ENCODE peak calls at places on chromosomes 7 and 10, in eight cellular contexts. H, T, X, G, F, U, Y and A are unnamed samples.

GRCh38 chr7:137633133-137633532 is 213.6 kb downstream of the DGKI start:
- DNase-seq in H (no peak), T (no peak), X (no peak), G (no peak), F (no peak), U (no peak), Y (no peak), A (no peak)

GRCh38 chr7:50651227-50651989 is 86.2 kb upstream of the DDC start:
- DNase-seq in H (no peak), T (no peak), X (no peak), G (no peak), F (no peak), U (no peak), Y (no peak), A (no peak)

GRCh38 chr10:24415455-24416169 is 206.7 kb downstream of the KIAA1217 start:
- DNase-seq in H (peak), T (no peak), X (no peak), G (no peak), F (no peak), U (no peak), Y (no peak), A (peak)

GRCh38 chr10:123669901-123670300 is 3.7 kb downstream of the GPR26 start:
- DNase-seq in H (no peak), T (no peak), X (no peak), G (no peak), F (no peak), U (no peak), Y (no peak), A (no peak)

GRCh38 chr10:75208177-75208576 is 2.4 kb upstream of the VDAC2 start:
- DNase-seq in H (no peak), T (no peak), X (no peak), G (no peak), F (no peak), U (no peak), Y (no peak), A (no peak)

GRCh38 chr10:123649672-123650071 is 16.5 kb upstream of the GPR26 start:
- DNase-seq in H (no peak), T (no peak), X (no peak), G (no peak), F (no peak), U (no peak), Y (no peak), A (no peak)

GRCh38 chr10:50360077-50360476 is 108.8 kb upstream of the ASAH2 start:
- DNase-seq in H (no peak), T (no peak), X (no peak), G (no peak), F (no peak), U (no peak), Y (no peak), A (no peak)

GRCh38 chr10:122170802-122171201 is 100.3 kb upstream of the BTBD16 start:
- DNase-seq in H (no peak), T (no peak), X (no peak), G (no peak), F (no peak), U (no peak), Y (no peak), A (peak)

GRCh38 chr7:103996639-103997038 is 7.2 kb upstream of the RELN start:
- DNase-seq in H (no peak), T (no peak), X (no peak), G (no peak), F (no peak), U (no peak), Y (no peak), A (no peak)

GRCh38 chr10:76881477-76882220 is 756.0 kb downstream of the KCNMA1 start:
- DNase-seq in H (no peak), T (no peak), X (no peak), G (no peak), F (no peak), U (no peak), Y (no peak), A (no peak)

GRCh38 chr10:72742797-72743196 is 50.9 kb downstream of the MCU start:
- DNase-seq in H (no peak), T (no peak), X (no peak), G (no peak), F (no peak), U (no peak), Y (no peak), A (no peak)

GRCh38 chr10:11610855-11611247 is 599 bp downstream of the USP6NL start:
- DNase-seq in H (peak), T (peak), X (peak), G (peak), F (peak), U (peak), Y (no peak), A (no peak)

GRCh38 chr7:50307368-50308012 is 3.0 kb downstream of the IKZF1 start:
- DNase-seq in H (no peak), T (peak), X (peak), G (peak), F (no peak), U (peak), Y (no peak), A (peak)

GRCh38 chr10:99656199-99657064 is 2.9 kb upstream of the ENTPD7 start:
- DNase-seq in H (no peak), T (no peak), X (no peak), G (no peak), F (no peak), U (no peak), Y (no peak), A (no peak)

GRCh38 chr10:59181668-59182067 is 5.2 kb downstream of the PHYHIPL start:
- DNase-seq in H (no peak), T (no peak), X (peak), G (peak), F (no peak), U (no peak), Y (peak), A (no peak)

GRCh38 chr10:86182150-86182549 is 184.4 kb downstream of the GRID1 start:
- DNase-seq in H (no peak), T (no peak), X (no peak), G (no peak), F (no peak), U (no peak), Y (no peak), A (no peak)

GRCh38 chr10:22580711-22581110 is 133.7 kb downstream of the PIP4K2A start:
- DNase-seq in H (no peak), T (no peak), X (no peak), G (no peak), F (no peak), U (no peak), Y (peak), A (no peak)

GRCh38 chr7:141663081-141663510 is 38.9 kb downstream of the DENND11 start:
- DNase-seq in H (peak), T (no peak), X (peak), G (no peak), F (no peak), U (no peak), Y (no peak), A (no peak)

GRCh38 chr10:102678842-102679289 is 34.6 kb downstream of the TRIM8 start:
- DNase-seq in H (peak), T (no peak), X (peak), G (peak), F (peak), U (no peak), Y (peak), A (peak)

GRCh38 chr10:99292159-99292558 is 37.0 kb upstream of the CNNM1 start:
- DNase-seq in H (peak), T (no peak), X (no peak), G (no peak), F (no peak), U (no peak), Y (no peak), A (no peak)

GRCh38 chr10:53140516-53140915 is 367.9 kb upstream of the MBL2 start:
- DNase-seq in H (no peak), T (no peak), X (no peak), G (no peak), F (no peak), U (no peak), Y (no peak), A (no peak)

GRCh38 chr7:149355390-149356048 is 93.5 kb downstream of the ZNF783 start:
- DNase-seq in H (peak), T (no peak), X (peak), G (no peak), F (no peak), U (no peak), Y (no peak), A (no peak)

GRCh38 chr10:65891073-65891981 is 1034.5 kb upstream of the LRRTM3 start:
- DNase-seq in H (no peak), T (no peak), X (peak), G (no peak), F (no peak), U (no peak), Y (peak), A (no peak)

GRCh38 chr7:140494877-140495276 is 15.6 kb upstream of the MKRN1 start:
- DNase-seq in H (no peak), T (no peak), X (no peak), G (no peak), F (no peak), U (no peak), Y (no peak), A (no peak)

GRCh38 chr7:129017933-129018538 is 36.9 kb downstream of the TNPO3 start:
- DNase-seq in H (no peak), T (no peak), X (no peak), G (peak), F (no peak), U (no peak), Y (no peak), A (no peak)

GRCh38 chr10:60781678-60782077 is 3.4 kb downstream of the CDK1 start:
- DNase-seq in H (no peak), T (no peak), X (no peak), G (no peak), F (no peak), U (no peak), Y (no peak), A (no peak)

GRCh38 chr7:101772508-101773306 is 44.7 kb upstream of the CUX1 start:
- DNase-seq in H (no peak), T (no peak), X (no peak), G (no peak), F (no peak), U (no peak), Y (no peak), A (no peak)